ENCODE peak calls at places on chromosomes 7 and 10, in four cellular contexts. H is A549, X is HepG2, W is K562. K is an unnamed sample.

GRCh38 chr10:42975558-42976352 is 101.1 kb upstream of the RET start:
- DNase-seq in X (peak; percentile 20), H (peak; percentile 18), W (peak; percentile 50), K (no peak)

GRCh38 chr7:108808556-108808955 is 238.9 kb downstream of the DNAJB9 start:
- DNase-seq in H (no peak), X (no peak), W (no peak), K (no peak)

GRCh38 chr7:746074-747061 is 19.3 kb upstream of the PRKAR1B start:
- DNase-seq in H (no peak), X (no peak), W (no peak), K (no peak)

GRCh38 chr10:61153766-61154165 is 209.8 kb upstream of the RHOBTB1 start:
- DNase-seq in H (no peak), W (no peak), X (no peak), K (no peak)

GRCh38 chr7:44107961-44108767 is 4.0 kb downstream of the AEBP1 start:
- DNase-seq in H (no peak), W (no peak), X (no peak), K (no peak)

GRCh38 chr10:29166713-29167112 is 122.2 kb upstream of the LYZL1 start:
- DNase-seq in H (no peak), X (no peak), W (no peak), K (no peak)

GRCh38 chr10:113735913-113736312 is 15.6 kb upstream of the PLEKHS1 start:
- DNase-seq in H (peak; percentile 60), X (peak; percentile 19), W (no peak), K (no peak)

GRCh38 chr7:139916717-139917395 is 87.8 kb downstream of the TBXAS1 start:
- DNase-seq in W (no peak), H (no peak), X (no peak), K (no peak)

GRCh38 chr10:89279449-89279869 is 22.4 kb upstream of the IFIT2 start:
- DNase-seq in H (peak; percentile 30), W (no peak), X (no peak), K (no peak)

GRCh38 chr10:20536381-20536780 is 360.7 kb downstream of the NEBL start:
- DNase-seq in X (no peak), H (no peak), W (no peak), K (no peak)

GRCh38 chr7:1665721-1666250 is 4.3 kb upstream of the ELFN1 start:
- DNase-seq in X (no peak), H (peak; percentile 48), W (peak; percentile 57), K (peak; percentile 4)

GRCh38 chr10:9992656-9993055 is 1025.0 kb upstream of the CELF2 start:
- DNase-seq in X (no peak), W (no peak), H (no peak), K (no peak)

GRCh38 chr10:11381023-11381422 is 230.4 kb downstream of the USP6NL start:
- DNase-seq in H (no peak), W (no peak), X (no peak), K (peak; percentile 32)

GRCh38 chr10:125878957-125879835 is 1.9 kb downstream of the DHX32 start:
- DNase-seq in W (no peak), X (peak; percentile 87), H (peak; percentile 86), K (peak; percentile 96)

GRCh38 chr7:120783721-120784120 is 74.2 kb downstream of the TSPAN12 start:
- DNase-seq in W (no peak), X (no peak), H (no peak), K (no peak)

GRCh38 chr10:74598891-74599566 is 227.4 kb upstream of the KAT6B start:
- DNase-seq in H (no peak), W (no peak), X (no peak), K (peak; percentile 47)

DNA sequence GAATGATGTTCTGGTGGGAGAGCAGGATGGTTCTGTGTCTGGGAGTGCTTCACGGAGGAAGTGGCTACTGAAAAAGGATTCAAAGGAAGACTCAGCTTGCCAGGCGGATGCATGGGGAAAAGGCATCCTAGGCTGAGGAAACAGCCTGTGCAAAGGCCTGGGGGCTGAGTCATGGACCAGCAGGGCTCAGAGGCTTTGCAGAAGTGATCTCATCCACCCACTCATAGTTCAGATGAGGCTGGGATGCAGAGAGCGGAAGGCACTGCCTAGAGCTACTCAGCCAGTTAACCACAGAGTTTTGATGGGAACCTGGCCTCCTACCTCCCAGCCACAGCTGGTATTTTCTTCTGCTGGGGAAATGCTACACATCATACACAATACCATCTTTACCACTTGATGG is 15.8 kb upstream of the ADAMTS14 start:
- DNase-seq in W (peak; percentile 82), H (no peak), X (no peak), K (peak; percentile 98)
- TF ChIP-seq SMC3 in W (no peak), H (no peak), X (no peak), K (no peak)

GRCh38 chr10:78042058-78042751 is 8.5 kb downstream of the RPS24 start:
- DNase-seq in W (peak; percentile 49), X (no peak), H (no peak), K (no peak)
- TF ChIP-seq POLR2A in W (no peak), X (peak; percentile 7), H (no peak), K (peak; percentile 26)

DNA sequence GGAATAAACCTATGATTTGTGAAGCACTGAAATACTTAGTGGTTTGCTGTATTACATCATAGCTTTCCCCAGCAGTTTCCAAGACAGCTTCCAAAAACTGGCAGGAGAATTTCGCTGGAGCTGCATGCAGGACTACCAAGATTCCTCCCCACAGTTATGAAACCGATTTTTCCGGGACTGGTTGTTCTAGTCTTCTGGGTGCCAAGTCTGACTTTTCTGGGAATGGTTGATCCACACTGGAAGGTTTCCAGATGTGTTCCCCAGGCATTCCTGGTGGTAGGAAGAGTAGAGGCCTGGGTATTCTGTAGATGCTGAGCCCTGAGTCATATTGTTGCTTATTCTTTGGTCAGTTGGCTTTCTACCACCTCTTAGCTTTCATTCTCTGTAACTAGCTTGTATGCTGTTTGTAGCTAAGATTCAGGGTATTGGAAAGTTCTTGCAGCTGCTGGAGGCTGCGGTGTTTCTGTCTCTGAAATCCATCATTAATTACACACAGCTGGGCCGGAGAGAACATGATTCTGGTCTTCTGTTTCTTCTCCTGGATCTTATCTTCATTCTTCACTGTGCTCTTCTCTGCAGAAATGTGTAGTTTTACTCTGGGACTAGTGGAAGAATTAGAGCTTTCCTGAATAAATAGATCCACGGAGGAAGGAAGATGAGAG is 6.3 kb downstream of the ABCC2 start:
- DNase-seq in H (no peak), X (no peak), W (no peak), K (peak; percentile 73)
- TF ChIP-seq RAD21 in H (no peak), X (no peak), W (no peak), K (no peak)

GRCh38 chr10:119419931-119420330 is 122.6 kb downstream of the RGS10 start:
- DNase-seq in W (no peak), X (no peak), H (no peak), K (no peak)
- TF ChIP-seq SMC3 in W (no peak), X (no peak), H (no peak), K (no peak)

GRCh38 chr10:6089334-6090219 is 743 bp downstream of the RBM17 start:
- DNase-seq in X (peak; percentile 48), W (peak; percentile 34), H (no peak), K (no peak)

GRCh38 chr10:6091630-6092029 is 2.8 kb downstream of the RBM17 start:
- DNase-seq in H (no peak), W (peak; percentile 41), X (no peak), K (no peak)

GRCh38 chr10:6086375-6087233 is 2.2 kb upstream of the RBM17 start:
- DNase-seq in H (peak; percentile 93), W (peak; percentile 94), X (peak; percentile 80), K (peak; percentile 85)

GRCh38 chr10:6092731-6093130 is 3.9 kb downstream of the RBM17 start:
- DNase-seq in X (no peak), H (no peak), W (no peak), K (no peak)

GRCh38 chr10:6088721-6089333 is at the start of gene RBM17:
- DNase-seq in W (peak; percentile 97), H (peak; percentile 97), X (peak; percentile 88), K (peak; percentile 97)
- TF ChIP-seq POLR2A in W (no peak), H (peak; percentile 59), X (peak; percentile 65), K (peak; percentile 50)

GRCh38 chr10:69374931-69375306 is 41.8 kb downstream of the TACR2 start:
- DNase-seq in X (no peak), H (no peak), W (no peak), K (no peak)

GRCh38 chr10:69374242-69374641 is 42.5 kb downstream of the TACR2 start:
- DNase-seq in H (no peak), W (no peak), X (no peak), K (no peak)

GRCh38 chr10:69377191-69377590 is 39.5 kb downstream of the TACR2 start:
- DNase-seq in W (no peak), X (no peak), H (no peak), K (no peak)

GRCh38 chr10:69376662-69377061 is 40.1 kb downstream of the TACR2 start:
- DNase-seq in H (no peak), X (no peak), W (no peak), K (no peak)

GRCh38 chr10:69375307-69376151 is 41.2 kb downstream of the TACR2 start:
- DNase-seq in X (no peak), W (no peak), H (no peak), K (no peak)
- TF ChIP-seq RAD21 in X (no peak), W (no peak), H (no peak), K (no peak)

DNA sequence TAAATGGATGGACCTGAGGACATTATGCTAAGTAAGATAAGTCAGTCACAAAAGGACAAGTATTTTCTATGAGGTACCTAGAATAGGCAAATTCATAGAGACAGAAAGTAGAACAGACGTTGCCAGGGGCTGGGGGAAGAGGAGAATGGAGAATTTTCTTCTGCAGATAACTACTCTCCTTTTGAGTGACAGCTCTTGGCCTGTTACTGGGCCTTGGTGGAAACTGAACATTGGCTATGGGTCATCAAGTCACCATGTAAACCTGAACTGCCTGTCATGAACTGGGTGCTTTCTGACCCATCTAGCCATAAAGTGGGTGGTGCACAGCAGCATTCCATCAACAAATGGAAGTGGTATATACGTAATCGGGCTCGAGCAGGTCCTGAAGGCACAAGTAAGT is 29.3 kb upstream of the NFE2L3 start:
- DNase-seq in X (no peak), H (no peak), W (no peak), K (no peak)
- TF ChIP-seq SMC3 in X (no peak), H (no peak), W (no peak), K (no peak)

GRCh38 chr7:95583834-95584621 is 12.3 kb downstream of the PDK4 start:
- DNase-seq in X (no peak), H (no peak), W (no peak), K (no peak)

GRCh38 chr7:95582578-95583293 is 13.6 kb downstream of the PDK4 start:
- DNase-seq in X (no peak), W (no peak), H (peak; percentile 7), K (no peak)

GRCh38 chr7:95586951-95587301 is 9.4 kb downstream of the PDK4 start:
- DNase-seq in W (no peak), X (no peak), H (no peak), K (no peak)

GRCh38 chr7:95585426-95585789 is 10.9 kb downstream of the PDK4 start:
- DNase-seq in X (no peak), W (no peak), H (no peak), K (no peak)

DNA sequence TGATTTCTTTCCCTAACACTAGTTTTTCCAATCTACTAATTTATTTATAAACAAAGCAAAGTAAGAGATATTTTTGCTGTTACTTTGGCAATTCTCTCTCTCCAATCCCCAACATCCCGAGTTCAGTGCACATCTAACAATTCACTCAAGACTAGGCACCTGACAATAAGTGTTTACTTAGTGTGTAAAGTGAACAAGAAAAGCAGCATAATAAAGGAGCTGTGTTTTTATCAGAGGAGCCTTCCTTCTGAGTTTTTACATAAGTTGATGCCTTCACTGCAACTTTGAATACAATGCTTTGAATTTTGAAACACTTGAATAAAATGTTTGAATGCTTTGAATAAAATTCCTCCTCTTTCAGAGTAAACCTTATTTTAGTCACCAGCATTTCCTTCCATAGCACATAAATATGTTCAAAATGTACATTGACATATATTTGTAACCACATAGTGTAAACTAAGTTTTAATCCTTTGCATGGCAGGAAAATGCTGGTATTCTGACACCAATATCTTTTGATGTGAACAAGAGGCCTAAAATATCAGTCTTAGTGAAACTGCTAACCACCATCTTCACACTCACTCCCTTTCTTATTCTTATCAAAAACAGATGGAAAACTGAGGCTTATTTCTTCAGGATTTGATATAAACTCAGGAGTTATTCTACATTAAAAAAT is 11.4 kb downstream of the PDK4 start:
- DNase-seq in W (no peak), H (no peak), X (no peak), K (no peak)
- TF ChIP-seq POLR2A in W (no peak), H (no peak), X (no peak), K (no peak)

K was measured in IMR-90.